ENCODE peak calls at places on chromosomes 5 and 9, in nine cellular contexts. H is mesothelial cell of epicardium, J is cardiac muscle cell, M is HT-29, D is osteocyte, N is mesenchymal stem cell, Z is KBM-7, O is dermis microvascular lymphatic vessel endothelial cell, W is astrocyte of the cerebellum. U is an unnamed sample.

GRCh38 chr5:22560115-22560514 is 293.0 kb downstream of the CDH12 start:
- DNase-seq in Z (no peak), W (peak; percentile 22), N (peak; percentile 79), H (no peak), D (no peak), M (no peak), J (peak; percentile 15), O (no peak), U (no peak)

GRCh38 chr9:121701736-121702261 is 50.4 kb downstream of the DAB2IP start:
- DNase-seq in M (no peak), O (no peak), Z (no peak), D (no peak), W (no peak), N (no peak), J (no peak), H (no peak), U (no peak)

GRCh38 chr9:69168709-69169217 is 5.3 kb upstream of the TJP2 start:
- DNase-seq in N (peak; percentile 89), D (no peak), M (no peak), W (no peak), O (no peak), J (no peak), H (no peak), Z (no peak), U (peak; percentile 21)

GRCh38 chr9:115765060-115765459 is 388.5 kb upstream of the PAPPA start:
- DNase-seq in N (no peak), D (no peak), M (no peak), Z (no peak), J (no peak), W (no peak), H (no peak), O (no peak), U (no peak)

GRCh38 chr9:97908736-97909135 is 13.6 kb downstream of the TRMO start:
- DNase-seq in J (no peak), Z (no peak), O (no peak), W (no peak), M (no peak), H (no peak), D (no peak), N (no peak), U (no peak)

GRCh38 chr5:81994679-81995078 is 22.9 kb downstream of the ATG10 start:
- DNase-seq in J (no peak), D (no peak), N (no peak), Z (no peak), W (no peak), M (no peak), O (no peak), H (no peak), U (no peak)

GRCh38 chr9:10649076-10649475 is 36.3 kb upstream of the PTPRD start:
- DNase-seq in J (no peak), D (no peak), Z (no peak), N (peak; percentile 18), W (no peak), O (no peak), H (no peak), M (no peak), U (no peak)

GRCh38 chr9:35488019-35488418 is 1.9 kb upstream of the RUSC2 start:
- DNase-seq in Z (no peak), H (no peak), W (no peak), M (no peak), J (no peak), N (no peak), D (no peak), O (no peak), U (no peak)

GRCh38 chr9:91771027-91771426 is 179.0 kb downstream of the ROR2 start:
- DNase-seq in D (no peak), Z (no peak), O (no peak), N (peak; percentile 94), M (peak; percentile 22), J (peak; percentile 56), W (peak; percentile 90), H (no peak), U (no peak)

GRCh38 chr5:96780626-96781025 is 27.1 kb downstream of the ERAP1 start:
- DNase-seq in M (peak; percentile 17), W (no peak), Z (no peak), N (peak; percentile 18), D (no peak), O (peak; percentile 4), J (no peak), H (no peak), U (no peak)

GRCh38 chr5:80346055-80346454 is 26.3 kb downstream of the SPZ1 start:
- DNase-seq in N (peak; percentile 34), O (peak; percentile 5), Z (peak; percentile 41), D (no peak), W (no peak), H (no peak), M (peak; percentile 68), J (peak; percentile 34), U (peak; percentile 1)